ENCODE peak calls at places on chromosome 5, in seven cellular contexts. One of them, this sample, is unnamed.

GRCh38 chr5:12023614-12024241 is 119.5 kb upstream of the CTNND2 start:
- DNase-seq in lower lobe of right lung: no peak
- DNase-seq in MCF 10A: peak
- DNase-seq in brain microvascular endothelial cell: peak
- DNase-seq in WERI-Rb-1: peak
- DNase-seq in GM12865: peak
- DNase-seq in WTC11: no peak
- DNase-seq in this sample: no peak

GRCh38 chr5:107092695-107093094 is 578.0 kb downstream of the EFNA5 start:
- DNase-seq in lower lobe of right lung: no peak
- DNase-seq in MCF 10A: peak
- DNase-seq in brain microvascular endothelial cell: no peak
- DNase-seq in WERI-Rb-1: no peak
- DNase-seq in GM12865: no peak
- DNase-seq in WTC11: no peak
- DNase-seq in this sample: no peak

GRCh38 chr5:143772621-143773020 is 39.3 kb upstream of the HMHB1 start:
- DNase-seq in lower lobe of right lung: no peak
- DNase-seq in MCF 10A: no peak
- DNase-seq in brain microvascular endothelial cell: no peak
- DNase-seq in WERI-Rb-1: no peak
- DNase-seq in GM12865: no peak
- DNase-seq in WTC11: no peak
- DNase-seq in this sample: no peak

GRCh38 chr5:35979694-35980093 is 11.5 kb downstream of the UGT3A1 start:
- DNase-seq in lower lobe of right lung: no peak
- DNase-seq in MCF 10A: no peak
- DNase-seq in brain microvascular endothelial cell: no peak
- DNase-seq in WERI-Rb-1: no peak
- DNase-seq in GM12865: no peak
- DNase-seq in WTC11: no peak
- DNase-seq in this sample: no peak

GRCh38 chr5:102666164-102666951 is 88.7 kb upstream of the PAM start:
- DNase-seq in lower lobe of right lung: no peak
- DNase-seq in MCF 10A: no peak
- DNase-seq in brain microvascular endothelial cell: no peak
- DNase-seq in WERI-Rb-1: peak
- DNase-seq in GM12865: no peak
- DNase-seq in WTC11: no peak
- DNase-seq in this sample: no peak

GRCh38 chr5:128424672-128425071 is 113.4 kb downstream of the FBN2 start:
- DNase-seq in lower lobe of right lung: no peak
- DNase-seq in MCF 10A: no peak
- DNase-seq in brain microvascular endothelial cell: no peak
- DNase-seq in WERI-Rb-1: no peak
- DNase-seq in GM12865: no peak
- DNase-seq in WTC11: no peak
- DNase-seq in this sample: no peak

GRCh38 chr5:144205141-144205551 is 34.5 kb downstream of the KCTD16 start:
- DNase-seq in lower lobe of right lung: no peak
- DNase-seq in MCF 10A: peak
- DNase-seq in brain microvascular endothelial cell: peak
- DNase-seq in WERI-Rb-1: peak
- DNase-seq in GM12865: no peak
- DNase-seq in WTC11: peak
- DNase-seq in this sample: no peak

GRCh38 chr5:106363578-106363977 is 1307.2 kb downstream of the EFNA5 start:
- DNase-seq in lower lobe of right lung: no peak
- DNase-seq in MCF 10A: no peak
- DNase-seq in brain microvascular endothelial cell: no peak
- DNase-seq in WERI-Rb-1: no peak
- DNase-seq in GM12865: no peak
- DNase-seq in WTC11: no peak
- DNase-seq in this sample: no peak

GRCh38 chr5:103375356-103375755 is 116.8 kb downstream of the MACIR start:
- DNase-seq in lower lobe of right lung: no peak
- DNase-seq in MCF 10A: peak
- DNase-seq in brain microvascular endothelial cell: peak
- DNase-seq in WERI-Rb-1: no peak
- DNase-seq in GM12865: peak
- DNase-seq in WTC11: no peak
- DNase-seq in this sample: no peak

GRCh38 chr5:21680196-21680595 is 1172.9 kb downstream of the CDH12 start:
- DNase-seq in lower lobe of right lung: no peak
- DNase-seq in MCF 10A: peak
- DNase-seq in brain microvascular endothelial cell: peak
- DNase-seq in WERI-Rb-1: no peak
- DNase-seq in GM12865: no peak
- DNase-seq in WTC11: no peak
- DNase-seq in this sample: no peak

GRCh38 chr5:81393430-81393782 is 528 bp downstream of the ACOT12 start:
- DNase-seq in lower lobe of right lung: no peak
- DNase-seq in MCF 10A: no peak
- DNase-seq in brain microvascular endothelial cell: no peak
- DNase-seq in WERI-Rb-1: no peak
- DNase-seq in GM12865: no peak
- DNase-seq in WTC11: no peak
- DNase-seq in this sample: no peak

GRCh38 chr5:3027866-3028635 is 276.6 kb upstream of the IRX2 start:
- DNase-seq in lower lobe of right lung: no peak
- DNase-seq in MCF 10A: no peak
- DNase-seq in brain microvascular endothelial cell: no peak
- DNase-seq in WERI-Rb-1: no peak
- DNase-seq in GM12865: no peak
- DNase-seq in WTC11: no peak
- DNase-seq in this sample: no peak

GRCh38 chr5:543755-544674 is 19.8 kb upstream of the SLC9A3 start:
- DNase-seq in lower lobe of right lung: peak
- DNase-seq in MCF 10A: no peak
- DNase-seq in brain microvascular endothelial cell: no peak
- DNase-seq in WERI-Rb-1: no peak
- DNase-seq in GM12865: peak
- DNase-seq in WTC11: peak
- DNase-seq in this sample: peak

GRCh38 chr5:141650851-141651727 is at the start of gene FCHSD1:
- DNase-seq in lower lobe of right lung: peak
- DNase-seq in MCF 10A: peak
- DNase-seq in brain microvascular endothelial cell: peak
- DNase-seq in WERI-Rb-1: no peak
- DNase-seq in GM12865: peak
- DNase-seq in WTC11: peak
- DNase-seq in this sample: no peak

GRCh38 chr5:77104813-77105212 is 17.7 kb upstream of the ZBED3 start:
- DNase-seq in lower lobe of right lung: no peak
- DNase-seq in MCF 10A: no peak
- DNase-seq in brain microvascular endothelial cell: no peak
- DNase-seq in WERI-Rb-1: no peak
- DNase-seq in GM12865: no peak
- DNase-seq in WTC11: no peak
- DNase-seq in this sample: no peak

GRCh38 chr5:160312139-160312959 is at the start of gene CCNJL:
- DNase-seq in lower lobe of right lung: peak
- DNase-seq in MCF 10A: peak
- DNase-seq in brain microvascular endothelial cell: no peak
- DNase-seq in WERI-Rb-1: peak
- DNase-seq in GM12865: peak
- DNase-seq in WTC11: peak
- DNase-seq in this sample: no peak

GRCh38 chr5:141825836-141826560 is 52.2 kb downstream of the PCDH1 start:
- DNase-seq in lower lobe of right lung: no peak
- DNase-seq in MCF 10A: peak
- DNase-seq in brain microvascular endothelial cell: no peak
- DNase-seq in WERI-Rb-1: peak
- DNase-seq in GM12865: peak
- DNase-seq in WTC11: no peak
- DNase-seq in this sample: no peak

GRCh38 chr5:130652178-130652577 is 512.9 kb downstream of the HINT1 start:
- DNase-seq in lower lobe of right lung: no peak
- DNase-seq in MCF 10A: peak
- DNase-seq in brain microvascular endothelial cell: peak
- DNase-seq in WERI-Rb-1: no peak
- DNase-seq in GM12865: no peak
- DNase-seq in WTC11: no peak
- DNase-seq in this sample: no peak

GRCh38 chr5:180330270-180330648 is 22.9 kb downstream of the GFPT2 start:
- DNase-seq in lower lobe of right lung: no peak
- DNase-seq in MCF 10A: no peak
- DNase-seq in brain microvascular endothelial cell: no peak
- DNase-seq in WERI-Rb-1: no peak
- DNase-seq in GM12865: no peak
- DNase-seq in WTC11: no peak
- DNase-seq in this sample: no peak

GRCh38 chr5:79109527-79110492 is 1.8 kb upstream of the BHMT start:
- DNase-seq in lower lobe of right lung: no peak
- DNase-seq in MCF 10A: peak
- DNase-seq in brain microvascular endothelial cell: no peak
- DNase-seq in WERI-Rb-1: peak
- DNase-seq in GM12865: peak
- DNase-seq in WTC11: peak
- DNase-seq in this sample: no peak

GRCh38 chr5:149617760-149618306 is 36.5 kb downstream of the ARHGEF37 start:
- DNase-seq in lower lobe of right lung: no peak
- DNase-seq in MCF 10A: no peak
- DNase-seq in brain microvascular endothelial cell: no peak
- DNase-seq in WERI-Rb-1: no peak
- DNase-seq in GM12865: peak
- DNase-seq in WTC11: no peak
- DNase-seq in this sample: no peak

GRCh38 chr5:107483196-107483595 is 187.5 kb downstream of the EFNA5 start:
- DNase-seq in lower lobe of right lung: no peak
- DNase-seq in MCF 10A: no peak
- DNase-seq in brain microvascular endothelial cell: no peak
- DNase-seq in WERI-Rb-1: peak
- DNase-seq in GM12865: no peak
- DNase-seq in WTC11: no peak
- DNase-seq in this sample: no peak

GRCh38 chr5:158522761-158523160 is 577.0 kb downstream of the EBF1 start:
- DNase-seq in lower lobe of right lung: no peak
- DNase-seq in MCF 10A: peak
- DNase-seq in brain microvascular endothelial cell: no peak
- DNase-seq in WERI-Rb-1: no peak
- DNase-seq in GM12865: no peak
- DNase-seq in WTC11: no peak
- DNase-seq in this sample: no peak

GRCh38 chr5:36653046-36653445 is 46.6 kb downstream of the SLC1A3 start:
- DNase-seq in lower lobe of right lung: no peak
- DNase-seq in MCF 10A: no peak
- DNase-seq in brain microvascular endothelial cell: no peak
- DNase-seq in WERI-Rb-1: no peak
- DNase-seq in GM12865: no peak
- DNase-seq in WTC11: no peak
- DNase-seq in this sample: no peak

GRCh38 chr5:144121577-144121976 is 48.9 kb downstream of the YIPF5 start:
- DNase-seq in lower lobe of right lung: no peak
- DNase-seq in MCF 10A: no peak
- DNase-seq in brain microvascular endothelial cell: no peak
- DNase-seq in WERI-Rb-1: no peak
- DNase-seq in GM12865: no peak
- DNase-seq in WTC11: no peak
- DNase-seq in this sample: no peak

GRCh38 chr5:179193746-179194145 is 133.6 kb downstream of the ZNF354C start:
- DNase-seq in lower lobe of right lung: peak
- DNase-seq in MCF 10A: no peak
- DNase-seq in brain microvascular endothelial cell: no peak
- DNase-seq in WERI-Rb-1: no peak
- DNase-seq in GM12865: no peak
- DNase-seq in WTC11: peak
- DNase-seq in this sample: peak

GRCh38 chr5:22577006-22577405 is 276.1 kb downstream of the CDH12 start:
- DNase-seq in lower lobe of right lung: no peak
- DNase-seq in MCF 10A: no peak
- DNase-seq in brain microvascular endothelial cell: no peak
- DNase-seq in WERI-Rb-1: no peak
- DNase-seq in GM12865: no peak
- DNase-seq in WTC11: no peak
- DNase-seq in this sample: no peak

GRCh38 chr5:177456591-177456964 is 10.0 kb downstream of the PRR7 start:
- DNase-seq in lower lobe of right lung: no peak
- DNase-seq in MCF 10A: no peak
- DNase-seq in brain microvascular endothelial cell: no peak
- DNase-seq in WERI-Rb-1: no peak
- DNase-seq in GM12865: no peak
- DNase-seq in WTC11: no peak
- DNase-seq in this sample: no peak
- TF ChIP-seq CTCF in lower lobe of right lung: no peak
- TF ChIP-seq CTCF in MCF 10A: no peak
- TF ChIP-seq CTCF in brain microvascular endothelial cell: no peak
- TF ChIP-seq CTCF in WERI-Rb-1: no peak
- TF ChIP-seq CTCF in GM12865: no peak
- TF ChIP-seq CTCF in WTC11: no peak
- TF ChIP-seq CTCF in this sample: peak

GRCh38 chr5:118042076-118042475 is 946.3 kb downstream of the DTWD2 start:
- DNase-seq in lower lobe of right lung: no peak
- DNase-seq in MCF 10A: no peak
- DNase-seq in brain microvascular endothelial cell: no peak
- DNase-seq in WERI-Rb-1: no peak
- DNase-seq in GM12865: no peak
- DNase-seq in WTC11: no peak
- DNase-seq in this sample: no peak
- TF ChIP-seq CTCF in lower lobe of right lung: no peak
- TF ChIP-seq CTCF in MCF 10A: no peak
- TF ChIP-seq CTCF in brain microvascular endothelial cell: no peak
- TF ChIP-seq CTCF in WERI-Rb-1: no peak
- TF ChIP-seq CTCF in GM12865: no peak
- TF ChIP-seq CTCF in WTC11: no peak
- TF ChIP-seq CTCF in this sample: peak

DNA sequence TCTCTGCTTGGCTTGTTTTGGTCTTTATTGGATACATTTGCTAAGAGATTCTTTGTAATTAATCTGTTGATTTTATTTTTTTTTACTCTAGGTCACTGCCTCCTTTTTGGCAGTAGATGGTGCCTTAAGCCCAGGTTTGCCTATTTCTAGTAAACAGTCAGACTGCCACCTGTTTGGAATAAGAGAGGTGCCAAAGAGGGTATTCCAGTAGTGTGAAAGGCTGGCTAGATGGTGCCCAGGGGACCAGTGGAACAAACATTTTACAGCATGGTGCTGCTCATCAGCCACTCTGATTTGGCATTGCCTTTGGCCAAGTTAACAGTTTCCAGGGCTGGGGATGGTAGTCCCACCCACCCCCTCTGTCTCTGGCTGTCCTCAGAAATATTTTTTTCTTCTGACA is 36.7 kb upstream of the FBXL7 start:
- DNase-seq in lower lobe of right lung: no peak
- DNase-seq in MCF 10A: no peak
- DNase-seq in brain microvascular endothelial cell: peak
- DNase-seq in WERI-Rb-1: no peak
- DNase-seq in GM12865: no peak
- DNase-seq in WTC11: no peak
- DNase-seq in this sample: no peak
- TF ChIP-seq CTCF in lower lobe of right lung: peak
- TF ChIP-seq CTCF in MCF 10A: peak
- TF ChIP-seq CTCF in brain microvascular endothelial cell: peak
- TF ChIP-seq CTCF in WERI-Rb-1: peak
- TF ChIP-seq CTCF in GM12865: no peak
- TF ChIP-seq CTCF in WTC11: peak
- TF ChIP-seq CTCF in this sample: peak

DNA sequence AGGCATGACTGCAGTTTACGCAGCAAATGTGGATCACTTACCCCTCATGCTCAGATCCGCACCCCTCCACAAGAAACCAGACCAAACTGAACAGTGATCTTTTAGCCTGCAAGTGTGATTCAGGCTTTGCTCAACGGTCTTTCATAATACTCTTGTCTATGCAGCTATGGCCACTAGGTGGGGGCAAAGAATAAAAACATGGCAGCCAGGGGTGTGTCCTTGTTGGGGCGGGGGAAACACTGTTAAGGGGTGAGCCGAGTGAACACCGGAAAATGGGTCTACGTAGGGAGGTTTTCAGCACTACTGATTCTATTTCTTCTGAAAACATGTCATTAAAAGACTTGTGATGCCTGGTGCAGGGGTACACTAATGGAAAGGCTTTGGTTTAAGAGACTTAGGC is 49.8 kb upstream of the GPR151 start:
- DNase-seq in lower lobe of right lung: no peak
- DNase-seq in MCF 10A: peak
- DNase-seq in brain microvascular endothelial cell: peak
- DNase-seq in WERI-Rb-1: peak
- DNase-seq in GM12865: peak
- DNase-seq in WTC11: peak
- DNase-seq in this sample: no peak
- TF ChIP-seq CTCF in lower lobe of right lung: peak
- TF ChIP-seq CTCF in MCF 10A: peak
- TF ChIP-seq CTCF in brain microvascular endothelial cell: peak
- TF ChIP-seq CTCF in WERI-Rb-1: peak
- TF ChIP-seq CTCF in GM12865: peak
- TF ChIP-seq CTCF in WTC11: peak
- TF ChIP-seq CTCF in this sample: peak

This sample was measured in chondrocyte.